ENCODE peak calls at places on chromosome 20, in five cellular contexts. E is lower leg skin, G is cardiac muscle cell, K is neural progenitor cell, X is ascending aorta. I is an unnamed sample.

GRCh38 chr20:47703748-47704147 is 81.5 kb downstream of the SULF2 start:
- DNase-seq in G (peak; percentile 51), E (no peak), K (no peak), X (no peak), I (no peak)

GRCh38 chr20:18312723-18313122 is 24.4 kb downstream of the ZNF133 start:
- DNase-seq in K (no peak), E (no peak), X (no peak), G (no peak), I (no peak)

GRCh38 chr20:62709537-62709905 is 885 bp downstream of the NTSR1 start:
- DNase-seq in G (no peak), X (no peak), K (no peak), E (no peak), I (no peak)

GRCh38 chr20:18971574-18971973 is 158.0 kb downstream of the SCP2D1 start:
- DNase-seq in G (no peak), K (no peak), E (no peak), X (no peak), I (no peak)

GRCh38 chr20:57835462-57836455 is 125.9 kb upstream of the PMEPA1 start:
- DNase-seq in E (peak; percentile 76), G (no peak), K (peak; percentile 42), X (no peak), I (no peak)

GRCh38 chr20:2314759-2315439 is 19.1 kb downstream of the TGM3 start:
- DNase-seq in X (peak; percentile 66), G (peak; percentile 89), K (no peak), E (no peak), I (peak; percentile 44)

GRCh38 chr20:58717278-58718091 is 24.9 kb downstream of the NPEPL1 start:
- DNase-seq in E (peak; percentile 79), G (no peak), K (no peak), X (peak; percentile 49), I (peak; percentile 3)

GRCh38 chr20:54061106-54061881 is 9.1 kb downstream of the BCAS1 start:
- DNase-seq in X (no peak), K (no peak), E (no peak), G (peak; percentile 64), I (no peak)

GRCh38 chr20:18837710-18838109 is 24.1 kb downstream of the SCP2D1 start:
- DNase-seq in K (no peak), X (no peak), E (no peak), G (no peak), I (no peak)

GRCh38 chr20:21707267-21707666 is 1.8 kb downstream of the PAX1 start:
- DNase-seq in X (no peak), G (no peak), K (no peak), E (no peak), I (no peak)

GRCh38 chr20:48748556-48748955 is 79.2 kb downstream of the PREX1 start:
- DNase-seq in G (no peak), E (no peak), K (no peak), X (no peak), I (no peak)

GRCh38 chr20:48697845-48698491 is 129.8 kb downstream of the PREX1 start:
- DNase-seq in G (peak; percentile 94), X (peak; percentile 95), E (no peak), K (no peak), I (peak; percentile 94)

GRCh38 chr20:57898332-57898731 is 188.5 kb upstream of the PMEPA1 start:
- DNase-seq in K (no peak), E (no peak), X (no peak), G (no peak), I (no peak)

GRCh38 chr20:54122189-54122588 is 51.6 kb downstream of the CYP24A1 start:
- DNase-seq in E (no peak), G (peak; percentile 42), X (no peak), K (no peak), I (no peak)

GRCh38 chr20:2838170-2838797 is 2.2 kb downstream of the PCED1A start:
- DNase-seq in K (no peak), G (no peak), X (no peak), E (peak; percentile 81), I (no peak)

GRCh38 chr20:62980970-62981369 is 25.8 kb downstream of the BHLHE23 start:
- DNase-seq in G (peak; percentile 6), E (no peak), X (no peak), K (peak; percentile 69), I (peak; percentile 58)

GRCh38 chr20:39067526-39068216 is 105.5 kb downstream of the DHX35 start:
- DNase-seq in G (peak; percentile 10), E (no peak), X (no peak), K (no peak), I (no peak)

GRCh38 chr20:1267161-1267560 is 1.1 kb downstream of the SNPH start:
- DNase-seq in E (no peak), K (peak; percentile 11), X (no peak), G (no peak), I (no peak)

DNA sequence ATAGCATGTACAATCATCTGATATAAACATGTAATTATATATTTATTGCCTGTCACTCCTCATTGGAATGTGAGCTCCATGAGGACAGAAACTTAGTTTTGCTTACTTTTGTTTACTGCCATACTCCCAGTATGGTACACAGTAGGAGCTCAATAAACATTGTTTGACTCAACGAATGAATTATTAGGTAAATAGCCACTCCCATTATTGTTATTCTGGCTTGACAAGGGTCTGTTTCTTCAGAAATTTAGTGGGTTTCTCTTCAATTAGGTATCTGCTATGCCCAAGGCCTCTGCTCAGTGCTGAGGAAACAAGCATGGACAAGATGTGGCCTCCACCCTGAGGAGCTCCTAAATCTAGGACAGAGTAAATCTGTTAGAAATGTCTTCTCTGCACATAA is 6.3 kb downstream of the BCL2L1 start:
- DNase-seq in G (no peak), E (no peak), X (no peak), K (no peak), I (no peak)
- H3K4me3 ChIP-seq in G (no peak overlapping the region), E (no peak overlapping the region), X (peak overlapping the region; percentile 31), K (no peak overlapping the region), I (no peak overlapping the region)

DNA sequence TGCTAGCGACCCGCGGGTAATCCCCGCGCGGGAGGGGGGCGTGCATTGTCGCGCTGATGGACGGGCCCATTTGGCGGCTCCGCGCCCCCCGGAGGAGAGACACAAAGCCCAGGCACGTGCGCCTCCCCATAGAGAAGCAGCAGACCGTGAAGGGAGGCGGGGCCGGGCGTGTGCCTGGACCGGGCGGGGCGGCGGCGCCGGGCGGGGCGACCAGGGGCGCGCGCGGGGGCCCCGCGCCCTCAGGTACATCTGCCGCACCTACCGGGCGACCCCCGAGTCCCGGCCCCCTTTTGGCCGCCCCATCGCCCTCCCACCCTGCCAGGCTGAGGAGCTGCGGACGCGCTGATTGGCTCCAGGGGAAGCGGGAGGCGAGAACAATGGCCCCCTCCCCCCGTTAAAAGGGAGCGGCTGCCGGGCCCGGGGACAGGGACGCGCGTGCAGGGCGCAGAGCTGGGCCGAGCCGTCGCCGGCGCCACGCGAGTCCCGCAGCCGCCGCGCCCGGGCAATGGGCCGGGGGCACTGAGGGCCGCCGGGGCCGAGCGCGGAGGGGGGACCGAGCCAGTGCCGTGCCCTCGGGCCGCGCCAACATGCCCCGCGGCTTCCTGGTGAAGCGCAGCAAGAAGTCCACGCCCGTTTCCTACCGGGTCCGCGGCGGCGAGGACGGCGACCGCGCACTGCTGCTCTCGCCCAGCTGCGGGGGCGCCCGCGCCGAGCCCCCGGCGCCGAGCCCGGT is at the start of gene INSM1:
- DNase-seq in E (no peak), G (no peak), X (no peak), K (peak; percentile 90), I (peak; percentile 53)
- H3K4me3 ChIP-seq in E (peak within 1 kb of the TSS; percentile 15), G (peak within 1 kb of the TSS; percentile 30), X (peak within 1 kb of the TSS; percentile 52), K (peak within 1 kb of the TSS; percentile 46), I (peak within 1 kb of the TSS; percentile 47)

GRCh38 chr20:5002077-5002413 is 735 bp upstream of the SLC23A2 start:
- DNase-seq in G (no peak), X (no peak), K (peak; percentile 18), E (no peak), I (peak; percentile 20)
- H3K4me3 ChIP-seq in G (peak overlapping the region; percentile 44), X (peak overlapping the region; percentile 98), K (peak overlapping the region; percentile 56), E (no peak overlapping the region), I (peak overlapping the region; percentile 65)

GRCh38 chr20:11976966-11977365 is 59.3 kb downstream of the BTBD3 start:
- DNase-seq in G (no peak), X (no peak), K (no peak), E (no peak), I (no peak)
- H3K4me3 ChIP-seq in G (no peak overlapping the region), X (no peak overlapping the region), K (no peak overlapping the region), E (no peak overlapping the region), I (no peak overlapping the region)

GRCh38 chr20:44581515-44581914 is 864 bp upstream of the PKIG start:
- DNase-seq in K (no peak), E (no peak), G (no peak), X (no peak), I (no peak)

GRCh38 chr20:44580581-44581268 is 1.7 kb upstream of the PKIG start:
- DNase-seq in X (no peak), K (no peak), G (no peak), E (no peak), I (no peak)

GRCh38 chr20:44583179-44583578 is 800 bp downstream of the PKIG start:
- DNase-seq in K (no peak), X (no peak), E (no peak), G (no peak), I (no peak)

GRCh38 chr20:44584103-44584690 is 1.8 kb downstream of the PKIG start:
- DNase-seq in K (no peak), E (no peak), X (no peak), G (no peak), I (no peak)

DNA sequence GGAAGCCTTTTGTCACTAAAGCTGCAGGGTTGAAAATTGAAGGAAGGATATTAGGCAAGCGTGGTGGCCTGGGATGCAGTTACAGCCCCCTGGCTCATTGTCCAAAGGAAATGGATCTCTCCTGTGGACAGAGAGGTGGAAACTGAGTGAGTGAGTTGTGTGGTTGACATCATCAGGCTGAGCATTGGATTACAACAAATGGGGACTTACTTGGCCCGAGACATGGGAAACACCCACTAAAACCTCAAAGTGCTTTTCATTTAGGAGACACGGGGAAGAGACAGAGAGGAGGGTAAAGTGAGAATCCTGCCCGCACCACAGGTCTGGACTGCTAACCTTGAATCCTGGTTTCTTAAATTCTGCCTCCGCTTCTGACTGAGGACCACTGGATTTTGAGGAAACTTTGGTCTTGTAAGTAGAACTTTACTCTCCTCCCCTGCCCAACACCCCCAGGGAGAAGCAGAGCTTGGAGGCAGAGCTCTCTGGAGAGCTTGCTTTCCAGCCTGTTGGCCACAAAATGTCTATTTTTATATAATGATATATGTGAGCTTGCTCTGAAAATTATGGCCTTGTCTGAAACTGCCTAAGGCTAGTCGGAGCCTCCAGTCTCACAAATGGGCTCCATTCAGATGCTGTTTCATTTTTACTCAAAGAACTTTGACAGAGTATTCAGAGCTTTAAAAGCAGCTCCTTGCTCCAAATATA is at the start of gene PKIG:
- DNase-seq in X (peak; percentile 79), E (no peak), G (peak; percentile 87), K (peak; percentile 54), I (no peak)
- H3K4me3 ChIP-seq in X (peak within 1 kb of the TSS; percentile 56), E (no peak within 1 kb of the TSS), G (no peak within 1 kb of the TSS), K (no peak within 1 kb of the TSS), I (no peak within 1 kb of the TSS)

GRCh38 chr20:37693203-37693602 is 627 bp upstream of the CTNNBL1 start:
- DNase-seq in K (no peak), G (no peak), X (no peak), E (no peak), I (no peak)
- H3K4me3 ChIP-seq in K (peak overlapping the region; percentile 80), G (peak overlapping the region; percentile 81), X (peak overlapping the region; percentile 65), E (no peak overlapping the region), I (peak overlapping the region; percentile 90)

GRCh38 chr20:50595988-50596693 is 86.0 kb downstream of the PTPN1 start:
- DNase-seq in E (no peak), X (no peak), K (no peak), G (no peak), I (no peak)
- H3K4me3 ChIP-seq in E (no peak overlapping the region), X (no peak overlapping the region), K (no peak overlapping the region), G (no peak overlapping the region), I (no peak overlapping the region)